ENCODE peak calls at places on chromosomes 2 and 18, in five cellular contexts. One of them, this sample, is unnamed.

GRCh38 chr2:33475381-33476099 is 909 bp upstream of the RASGRP3 start:
- DNase-seq in tibial artery: peak
- DNase-seq in CD4-positive, alpha-beta memory T cell: peak
- DNase-seq in GM12865: peak
- DNase-seq in CD8-positive, alpha-beta T cell: peak
- DNase-seq in this sample: peak

GRCh38 chr2:148253716-148254115 is 232.8 kb downstream of the MBD5 start:
- DNase-seq in CD8-positive, alpha-beta T cell: no peak
- DNase-seq in tibial artery: no peak
- DNase-seq in CD4-positive, alpha-beta memory T cell: peak
- DNase-seq in GM12865: peak
- DNase-seq in this sample: peak

GRCh38 chr2:49222975-49223528 is 68.7 kb upstream of the FSHR start:
- DNase-seq in tibial artery: no peak
- DNase-seq in CD8-positive, alpha-beta T cell: no peak
- DNase-seq in GM12865: no peak
- DNase-seq in CD4-positive, alpha-beta memory T cell: no peak
- DNase-seq in this sample: no peak

GRCh38 chr2:17228461-17228860 is 289.8 kb downstream of the RAD51AP2 start:
- DNase-seq in CD4-positive, alpha-beta memory T cell: no peak
- DNase-seq in CD8-positive, alpha-beta T cell: no peak
- DNase-seq in GM12865: no peak
- DNase-seq in tibial artery: no peak
- DNase-seq in this sample: no peak

GRCh38 chr2:238974510-238975166 is 126.8 kb downstream of the TWIST2 start:
- DNase-seq in GM12865: no peak
- DNase-seq in CD8-positive, alpha-beta T cell: no peak
- DNase-seq in tibial artery: peak
- DNase-seq in CD4-positive, alpha-beta memory T cell: no peak
- DNase-seq in this sample: no peak

GRCh38 chr2:174964404-174964803 is 40.8 kb downstream of the CHN1 start:
- DNase-seq in CD8-positive, alpha-beta T cell: no peak
- DNase-seq in tibial artery: no peak
- DNase-seq in GM12865: no peak
- DNase-seq in CD4-positive, alpha-beta memory T cell: no peak
- DNase-seq in this sample: no peak

GRCh38 chr2:101752708-101753107 is 55.2 kb downstream of the MAP4K4 start:
- DNase-seq in CD4-positive, alpha-beta memory T cell: no peak
- DNase-seq in CD8-positive, alpha-beta T cell: no peak
- DNase-seq in tibial artery: no peak
- DNase-seq in GM12865: no peak
- DNase-seq in this sample: no peak

GRCh38 chr2:96329416-96329815 is 4.3 kb downstream of the ITPRIPL1 start:
- DNase-seq in CD4-positive, alpha-beta memory T cell: no peak
- DNase-seq in tibial artery: no peak
- DNase-seq in CD8-positive, alpha-beta T cell: no peak
- DNase-seq in GM12865: no peak
- DNase-seq in this sample: no peak

GRCh38 chr2:110166246-110166645 is 38.6 kb downstream of the NPHP1 start:
- DNase-seq in GM12865: no peak
- DNase-seq in tibial artery: no peak
- DNase-seq in CD8-positive, alpha-beta T cell: no peak
- DNase-seq in CD4-positive, alpha-beta memory T cell: no peak
- DNase-seq in this sample: no peak

GRCh38 chr2:121074322-121074932 is 210.6 kb downstream of the TFCP2L1 start:
- DNase-seq in CD8-positive, alpha-beta T cell: no peak
- DNase-seq in GM12865: no peak
- DNase-seq in tibial artery: no peak
- DNase-seq in CD4-positive, alpha-beta memory T cell: no peak
- DNase-seq in this sample: no peak

GRCh38 chr2:176090870-176091269 is 1.7 kb upstream of the HOXD13 start:
- DNase-seq in tibial artery: no peak
- DNase-seq in CD8-positive, alpha-beta T cell: no peak
- DNase-seq in GM12865: no peak
- DNase-seq in CD4-positive, alpha-beta memory T cell: no peak
- DNase-seq in this sample: no peak
- H3K4me3 ChIP-seq in tibial artery: no peak
- H3K4me3 ChIP-seq in CD8-positive, alpha-beta T cell: no peak
- H3K4me3 ChIP-seq in GM12865: no peak
- H3K4me3 ChIP-seq in CD4-positive, alpha-beta memory T cell: no peak
- H3K4me3 ChIP-seq in this sample: no peak

DNA sequence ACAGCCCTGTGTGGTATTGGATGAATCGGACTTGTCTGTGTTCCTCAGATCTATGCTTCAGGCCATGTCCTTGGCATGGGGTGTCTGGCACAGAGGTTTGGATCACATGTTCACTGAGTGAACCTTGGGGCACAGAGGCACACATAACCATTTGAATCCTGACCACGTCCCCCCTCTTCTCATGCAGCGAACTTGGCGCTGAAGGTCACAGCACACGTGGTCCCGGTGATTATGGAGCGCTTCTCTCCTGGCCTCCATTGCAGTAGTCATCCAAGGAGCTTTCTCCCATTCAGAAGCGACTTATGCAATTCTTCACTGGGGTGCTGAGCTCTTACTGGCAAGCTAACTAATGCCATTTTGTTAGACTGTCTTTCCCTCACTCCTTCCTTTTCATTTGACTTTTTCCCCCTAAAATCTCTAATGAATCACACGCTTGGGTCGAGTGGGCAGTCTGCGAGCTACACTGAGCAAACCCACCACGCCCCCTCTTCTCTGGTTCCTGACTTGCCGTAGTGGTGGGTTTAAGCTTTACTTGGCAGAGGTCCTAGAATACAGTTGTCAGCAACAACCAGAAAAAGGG is 59.4 kb downstream of the KCNG2 start:
- DNase-seq in tibial artery: peak
- DNase-seq in GM12865: no peak
- DNase-seq in CD8-positive, alpha-beta T cell: no peak
- DNase-seq in CD4-positive, alpha-beta memory T cell: no peak
- DNase-seq in this sample: peak
- H3K4me3 ChIP-seq in tibial artery: no peak
- H3K4me3 ChIP-seq in GM12865: no peak
- H3K4me3 ChIP-seq in CD8-positive, alpha-beta T cell: no peak
- H3K4me3 ChIP-seq in CD4-positive, alpha-beta memory T cell: no peak
- H3K4me3 ChIP-seq in this sample: no peak

GRCh38 chr2:80547344-80547743 is 242.8 kb upstream of the LRRTM1 start:
- DNase-seq in tibial artery: no peak
- DNase-seq in CD4-positive, alpha-beta memory T cell: no peak
- DNase-seq in CD8-positive, alpha-beta T cell: no peak
- DNase-seq in GM12865: no peak
- DNase-seq in this sample: no peak

GRCh38 chr2:80545420-80546192 is 241.1 kb upstream of the LRRTM1 start:
- DNase-seq in CD4-positive, alpha-beta memory T cell: no peak
- DNase-seq in CD8-positive, alpha-beta T cell: no peak
- DNase-seq in tibial artery: no peak
- DNase-seq in GM12865: no peak
- DNase-seq in this sample: no peak

GRCh38 chr2:80549901-80550300 is 245.3 kb upstream of the LRRTM1 start:
- DNase-seq in tibial artery: no peak
- DNase-seq in CD4-positive, alpha-beta memory T cell: no peak
- DNase-seq in CD8-positive, alpha-beta T cell: no peak
- DNase-seq in GM12865: no peak
- DNase-seq in this sample: no peak

GRCh38 chr2:80548469-80548868 is 243.9 kb upstream of the LRRTM1 start:
- DNase-seq in CD8-positive, alpha-beta T cell: no peak
- DNase-seq in GM12865: no peak
- DNase-seq in CD4-positive, alpha-beta memory T cell: no peak
- DNase-seq in tibial artery: no peak
- DNase-seq in this sample: no peak

DNA sequence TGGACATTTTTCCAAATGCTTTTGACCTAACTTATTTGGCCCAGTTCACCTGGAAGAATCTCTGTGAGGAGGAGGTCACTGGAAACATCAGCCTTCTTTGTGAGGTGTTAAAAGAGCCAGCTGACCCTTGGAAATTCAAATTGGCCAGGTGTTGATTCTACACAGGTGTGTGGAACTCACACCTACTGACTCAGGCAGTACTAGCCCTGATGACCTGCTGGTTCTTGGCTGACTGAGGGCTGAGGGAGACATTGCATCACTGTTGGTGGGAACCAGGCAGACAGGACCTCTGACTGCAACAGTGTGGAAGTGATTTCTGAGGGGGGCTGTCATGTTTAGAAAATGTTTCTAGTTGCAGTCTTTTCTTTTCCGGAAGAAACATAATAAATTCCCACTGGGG is 242.2 kb upstream of the LRRTM1 start:
- DNase-seq in tibial artery: no peak
- DNase-seq in CD4-positive, alpha-beta memory T cell: no peak
- DNase-seq in CD8-positive, alpha-beta T cell: no peak
- DNase-seq in GM12865: no peak
- DNase-seq in this sample: no peak
- H3K4me3 ChIP-seq in tibial artery: no peak
- H3K4me3 ChIP-seq in CD4-positive, alpha-beta memory T cell: no peak
- H3K4me3 ChIP-seq in CD8-positive, alpha-beta T cell: no peak
- H3K4me3 ChIP-seq in GM12865: no peak
- H3K4me3 ChIP-seq in this sample: no peak

GRCh38 chr2:197311521-197312033 is 997 bp upstream of the ANKRD44 start:
- DNase-seq in CD4-positive, alpha-beta memory T cell: no peak
- DNase-seq in tibial artery: no peak
- DNase-seq in CD8-positive, alpha-beta T cell: no peak
- DNase-seq in GM12865: no peak
- DNase-seq in this sample: peak
- H3K4me3 ChIP-seq in CD4-positive, alpha-beta memory T cell: peak
- H3K4me3 ChIP-seq in tibial artery: no peak
- H3K4me3 ChIP-seq in CD8-positive, alpha-beta T cell: peak
- H3K4me3 ChIP-seq in GM12865: peak
- H3K4me3 ChIP-seq in this sample: peak

GRCh38 chr2:66555076-66555475 is 120.2 kb downstream of the MEIS1 start:
- DNase-seq in CD8-positive, alpha-beta T cell: no peak
- DNase-seq in tibial artery: no peak
- DNase-seq in CD4-positive, alpha-beta memory T cell: no peak
- DNase-seq in GM12865: no peak
- DNase-seq in this sample: no peak

GRCh38 chr2:66550826-66551225 is 115.9 kb downstream of the MEIS1 start:
- DNase-seq in CD4-positive, alpha-beta memory T cell: no peak
- DNase-seq in GM12865: no peak
- DNase-seq in CD8-positive, alpha-beta T cell: no peak
- DNase-seq in tibial artery: no peak
- DNase-seq in this sample: no peak

GRCh38 chr2:66559672-66560071 is 124.7 kb downstream of the MEIS1 start:
- DNase-seq in tibial artery: no peak
- DNase-seq in CD4-positive, alpha-beta memory T cell: no peak
- DNase-seq in GM12865: no peak
- DNase-seq in CD8-positive, alpha-beta T cell: no peak
- DNase-seq in this sample: no peak

GRCh38 chr2:66553370-66553769 is 118.4 kb downstream of the MEIS1 start:
- DNase-seq in CD8-positive, alpha-beta T cell: no peak
- DNase-seq in CD4-positive, alpha-beta memory T cell: no peak
- DNase-seq in tibial artery: no peak
- DNase-seq in GM12865: no peak
- DNase-seq in this sample: no peak

GRCh38 chr2:66555511-66556324 is 120.8 kb downstream of the MEIS1 start:
- DNase-seq in tibial artery: no peak
- DNase-seq in CD8-positive, alpha-beta T cell: no peak
- DNase-seq in CD4-positive, alpha-beta memory T cell: no peak
- DNase-seq in GM12865: no peak
- DNase-seq in this sample: no peak
- H3K4me3 ChIP-seq in tibial artery: peak
- H3K4me3 ChIP-seq in CD8-positive, alpha-beta T cell: no peak
- H3K4me3 ChIP-seq in CD4-positive, alpha-beta memory T cell: no peak
- H3K4me3 ChIP-seq in GM12865: no peak
- H3K4me3 ChIP-seq in this sample: no peak

GRCh38 chr2:74958277-74959105 is at the start of gene POLE4:
- DNase-seq in tibial artery: peak
- DNase-seq in CD8-positive, alpha-beta T cell: peak
- DNase-seq in GM12865: peak
- DNase-seq in CD4-positive, alpha-beta memory T cell: peak
- DNase-seq in this sample: peak
- H3K4me3 ChIP-seq in tibial artery: peak
- H3K4me3 ChIP-seq in CD8-positive, alpha-beta T cell: peak
- H3K4me3 ChIP-seq in GM12865: peak
- H3K4me3 ChIP-seq in CD4-positive, alpha-beta memory T cell: peak
- H3K4me3 ChIP-seq in this sample: peak

DNA sequence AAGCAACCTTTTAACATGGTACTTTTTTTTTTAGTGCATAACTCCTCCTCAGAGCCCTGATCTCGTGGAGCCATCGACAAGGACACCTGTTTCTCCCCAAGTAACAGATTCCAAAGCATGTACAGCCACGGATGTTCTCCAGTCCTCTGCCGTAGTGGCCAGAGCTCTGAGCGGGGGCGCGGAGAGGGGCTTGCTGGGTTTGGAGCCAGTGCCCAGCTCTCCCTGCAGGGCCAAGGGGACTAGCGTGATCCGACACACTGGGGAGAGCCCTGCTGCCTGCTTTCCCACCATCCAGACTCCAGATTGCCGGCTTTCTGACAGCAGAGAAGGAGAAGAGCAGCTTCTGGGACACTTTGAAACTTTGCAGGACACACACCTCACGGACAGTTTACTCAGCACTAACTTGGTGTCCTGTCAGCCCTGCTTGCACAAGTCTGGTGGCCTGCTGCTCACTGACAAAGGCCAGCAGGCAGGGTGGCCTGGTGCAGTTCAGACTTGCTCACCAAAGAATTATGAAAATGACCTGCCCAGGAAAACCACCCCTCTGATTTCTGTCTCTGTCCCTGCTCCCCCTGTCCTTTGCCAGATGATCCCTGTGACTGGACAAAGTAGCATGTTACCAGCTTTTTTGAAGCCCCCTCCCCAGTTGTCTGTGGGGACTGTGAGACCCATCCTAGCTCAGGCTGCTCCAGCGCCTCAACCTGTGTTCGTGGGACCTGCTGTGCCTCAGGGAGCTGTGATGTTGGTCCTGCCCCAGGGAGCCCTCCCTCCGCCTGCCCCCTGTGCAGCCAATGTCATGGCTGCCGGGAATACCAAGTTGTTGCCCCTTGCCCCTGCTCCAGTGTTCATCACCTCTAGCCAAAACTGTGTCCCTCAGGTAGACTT is 4.5 kb downstream of the KLF11 start:
- DNase-seq in tibial artery: no peak
- DNase-seq in GM12865: no peak
- DNase-seq in CD8-positive, alpha-beta T cell: no peak
- DNase-seq in CD4-positive, alpha-beta memory T cell: no peak
- DNase-seq in this sample: no peak
- H3K4me3 ChIP-seq in tibial artery: no peak
- H3K4me3 ChIP-seq in GM12865: no peak
- H3K4me3 ChIP-seq in CD8-positive, alpha-beta T cell: no peak
- H3K4me3 ChIP-seq in CD4-positive, alpha-beta memory T cell: no peak
- H3K4me3 ChIP-seq in this sample: no peak

DNA sequence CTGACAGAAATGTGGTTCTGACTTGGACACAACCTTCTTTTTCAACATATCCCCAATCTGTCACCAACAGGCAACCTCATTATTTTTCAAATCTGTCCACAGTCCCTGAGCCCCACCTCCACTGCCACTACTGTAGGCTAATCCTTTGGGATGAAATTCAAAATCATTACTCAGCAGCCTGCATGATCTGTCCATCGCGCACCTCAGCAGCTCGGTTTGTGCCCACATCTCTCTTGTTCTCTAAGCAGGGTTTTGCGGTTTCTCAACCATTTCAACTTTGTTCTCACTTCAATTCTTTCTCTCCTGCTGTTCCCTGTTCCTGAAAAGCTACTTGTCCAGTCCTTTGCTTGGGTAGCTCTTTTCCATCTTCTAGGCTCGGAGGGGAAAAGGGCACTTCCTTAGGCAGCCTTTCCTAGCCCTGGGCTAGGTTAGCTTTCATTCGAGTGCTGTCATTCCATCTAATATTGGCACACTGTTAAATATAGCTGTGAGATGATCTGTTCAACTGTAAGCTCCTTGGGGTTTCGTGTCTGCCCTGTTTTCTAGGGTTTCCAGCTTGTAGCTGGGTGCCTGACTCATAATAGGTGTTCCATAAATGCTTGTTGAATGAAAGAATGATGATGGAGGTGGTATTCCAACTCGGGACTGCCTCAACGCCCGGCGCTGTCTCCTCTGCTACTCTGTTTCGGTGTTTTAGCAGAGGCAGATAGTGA is 653 bp upstream of the ANKAR start:
- DNase-seq in CD4-positive, alpha-beta memory T cell: no peak
- DNase-seq in GM12865: no peak
- DNase-seq in CD8-positive, alpha-beta T cell: no peak
- DNase-seq in tibial artery: no peak
- DNase-seq in this sample: no peak
- H3K4me3 ChIP-seq in CD4-positive, alpha-beta memory T cell: peak
- H3K4me3 ChIP-seq in GM12865: peak
- H3K4me3 ChIP-seq in CD8-positive, alpha-beta T cell: peak
- H3K4me3 ChIP-seq in tibial artery: peak
- H3K4me3 ChIP-seq in this sample: no peak